ENCODE peak calls at places on chromosomes 3 and 15, in ten cellular contexts. H is T-helper 17 cell; T is SHP77; U is putamen; N is T-helper 9 cell; O is left cardiac atrium; Z is GM04503; X is stimulated activated CD4-positive, alpha-beta T cell treated with anti-CD3 and anti-CD28 coated beads, Interleukin-1b, Interleukin-23, amount 100 ng/mL, for 4 hours; P is stimulated activated CD8-positive, alpha-beta memory T cell treated with anti-CD3 and anti-CD28 coated beads, Interleukin-7, amount 100 ng/mL, for 1 hour; M is nephron progenitor cell. S is an unnamed sample.

GRCh38 chr3:156745766-156746165 is 71.4 kb downstream of the TIPARP start:
- DNase-seq in H (no peak), T (no peak), U (no peak), N (no peak), O (no peak), Z (no peak), X (no peak), P (no peak), M (no peak), S (no peak)

GRCh38 chr15:23564798-23565394 is 578 bp upstream of the MKRN3 start:
- DNase-seq in H (no peak), T (peak), U (no peak), N (no peak), O (no peak), Z (no peak), X (no peak), P (no peak), M (no peak), S (no peak)

GRCh38 chr3:14209596-14210280 is 31.1 kb downstream of the LSM3 start:
- DNase-seq in H (no peak), T (no peak), U (no peak), N (no peak), O (no peak), Z (no peak), X (no peak), P (no peak), M (no peak), S (peak)

GRCh38 chr3:146929696-146930095 is 324.6 kb upstream of the PLSCR5 start:
- DNase-seq in H (no peak), T (no peak), U (no peak), N (no peak), O (no peak), Z (peak), X (no peak), P (no peak), M (no peak), S (peak)

GRCh38 chr15:67089218-67090193 is 24.1 kb downstream of the SMAD3 start:
- DNase-seq in H (no peak), T (no peak), U (no peak), N (no peak), O (no peak), Z (no peak), X (no peak), P (no peak), M (no peak), S (peak)

GRCh38 chr3:188584958-188585689 is 431.2 kb downstream of the LPP start:
- DNase-seq in H (no peak), T (no peak), U (no peak), N (no peak), O (no peak), Z (no peak), X (no peak), P (no peak), M (no peak), S (peak)

GRCh38 chr3:79019137-79019923 is 748.5 kb downstream of the ROBO1 start:
- DNase-seq in H (no peak), T (peak), U (peak), N (no peak), O (peak), Z (peak), X (no peak), P (no peak), M (peak), S (peak)

GRCh38 chr3:126992776-126993175 is 9.9 kb downstream of the PLXNA1 start:
- DNase-seq in H (no peak), T (no peak), U (no peak), N (no peak), O (no peak), Z (no peak), X (no peak), P (no peak), M (no peak), S (no peak)

GRCh38 chr3:114227076-114227475 is 10.3 kb downstream of the ZNF80 start:
- DNase-seq in H (no peak), T (no peak), U (no peak), N (no peak), O (no peak), Z (no peak), X (no peak), P (no peak), M (no peak), S (no peak)

GRCh38 chr3:141368062-141368924 is at the start of gene ZBTB38:
- DNase-seq in H (no peak), T (peak), U (peak), N (no peak), O (peak), Z (peak), X (no peak), P (no peak), M (peak), S (peak)

S was measured in IMR-90.